ENCODE peak calls at places on chromosomes 1 and 21, in four cellular contexts. One of them, this sample, is unnamed. For H3K36me3, the result is how much of the 10 kb centered on the place peaks cover.

GRCh38 chr1:184802739-184803492 is 48.3 kb upstream of the EDEM3 start:
- DNase-seq in BE2C: no peak
- DNase-seq in endothelial cell of umbilical vein: no peak
- DNase-seq in endodermal cell: no peak
- DNase-seq in this sample: no peak

GRCh38 chr21:34593423-34593822 is 21.5 kb downstream of the RCAN1 start:
- DNase-seq in BE2C: no peak
- DNase-seq in endodermal cell: peak
- DNase-seq in endothelial cell of umbilical vein: no peak
- DNase-seq in this sample: no peak

GRCh38 chr1:181083842-181084605 is 4.5 kb upstream of the IER5 start:
- DNase-seq in endodermal cell: peak
- DNase-seq in endothelial cell of umbilical vein: peak
- DNase-seq in BE2C: peak
- DNase-seq in this sample: no peak

GRCh38 chr1:109826930-109827349 is 63.2 kb upstream of the EPS8L3 start:
- DNase-seq in endodermal cell: peak
- DNase-seq in BE2C: no peak
- DNase-seq in endothelial cell of umbilical vein: no peak
- DNase-seq in this sample: peak

GRCh38 chr1:199948587-199949280 is 78.8 kb upstream of the NR5A2 start:
- DNase-seq in BE2C: no peak
- DNase-seq in endothelial cell of umbilical vein: peak
- DNase-seq in endodermal cell: no peak
- DNase-seq in this sample: no peak

GRCh38 chr1:81851217-81851616 is 50.5 kb downstream of the ADGRL2 start:
- DNase-seq in BE2C: no peak
- DNase-seq in endothelial cell of umbilical vein: no peak
- DNase-seq in endodermal cell: no peak
- DNase-seq in this sample: no peak

GRCh38 chr1:203680765-203681164 is 54.1 kb downstream of the ATP2B4 start:
- DNase-seq in endothelial cell of umbilical vein: no peak
- DNase-seq in BE2C: no peak
- DNase-seq in endodermal cell: no peak
- DNase-seq in this sample: no peak

GRCh38 chr1:147414505-147415163 is 126.7 kb upstream of the BCL9 start:
- DNase-seq in BE2C: no peak
- DNase-seq in endothelial cell of umbilical vein: no peak
- DNase-seq in endodermal cell: no peak
- DNase-seq in this sample: no peak

GRCh38 chr1:21622466-21623315 is 46.5 kb downstream of the RAP1GAP start:
- DNase-seq in BE2C: peak
- DNase-seq in endodermal cell: peak
- DNase-seq in endothelial cell of umbilical vein: no peak
- DNase-seq in this sample: no peak

GRCh38 chr1:185972096-185972875 is 238.1 kb downstream of the HMCN1 start:
- DNase-seq in BE2C: no peak
- DNase-seq in endothelial cell of umbilical vein: no peak
- DNase-seq in endodermal cell: no peak
- DNase-seq in this sample: no peak

GRCh38 chr1:229024528-229025119 is 246.3 kb upstream of the RAB4A start:
- DNase-seq in endothelial cell of umbilical vein: peak
- DNase-seq in endodermal cell: peak
- DNase-seq in BE2C: peak
- DNase-seq in this sample: peak

GRCh38 chr21:31260790-31261189 is 83.3 kb downstream of the TIAM1 start:
- DNase-seq in BE2C: no peak
- DNase-seq in endothelial cell of umbilical vein: no peak
- DNase-seq in endodermal cell: no peak
- DNase-seq in this sample: no peak

GRCh38 chr1:162716123-162716522 is 74.4 kb upstream of the HSD17B7 start:
- DNase-seq in endodermal cell: no peak
- DNase-seq in BE2C: no peak
- DNase-seq in endothelial cell of umbilical vein: peak
- DNase-seq in this sample: no peak

GRCh38 chr1:84353665-84354064 is 44.6 kb upstream of the DNASE2B start:
- DNase-seq in endodermal cell: no peak
- DNase-seq in BE2C: peak
- DNase-seq in endothelial cell of umbilical vein: no peak
- DNase-seq in this sample: no peak

GRCh38 chr1:47618830-47619229 is 181.0 kb downstream of the FOXD2 start:
- DNase-seq in BE2C: no peak
- DNase-seq in endodermal cell: peak
- DNase-seq in endothelial cell of umbilical vein: no peak
- DNase-seq in this sample: no peak

GRCh38 chr1:21021311-21021710 is 155.4 kb downstream of the EIF4G3 start:
- DNase-seq in endodermal cell: no peak
- DNase-seq in BE2C: no peak
- DNase-seq in endothelial cell of umbilical vein: no peak
- DNase-seq in this sample: no peak

GRCh38 chr1:37890378-37891014 is 31.1 kb upstream of the MTF1 start:
- DNase-seq in BE2C: no peak
- DNase-seq in endothelial cell of umbilical vein: peak
- DNase-seq in endodermal cell: no peak
- DNase-seq in this sample: no peak

GRCh38 chr1:208219098-208219658 is 25.0 kb downstream of the PLXNA2 start:
- DNase-seq in endothelial cell of umbilical vein: no peak
- DNase-seq in BE2C: no peak
- DNase-seq in endodermal cell: no peak
- DNase-seq in this sample: no peak

GRCh38 chr1:206508956-206509355 is 1.6 kb downstream of the RASSF5 start:
- DNase-seq in BE2C: no peak
- DNase-seq in endodermal cell: no peak
- DNase-seq in endothelial cell of umbilical vein: no peak
- DNase-seq in this sample: no peak

GRCh38 chr1:200118779-200119505 is 91.4 kb downstream of the NR5A2 start:
- DNase-seq in BE2C: no peak
- DNase-seq in endothelial cell of umbilical vein: no peak
- DNase-seq in endodermal cell: no peak
- DNase-seq in this sample: no peak

GRCh38 chr1:85259118-85259865 is at the start of gene C1orf52:
- DNase-seq in endodermal cell: peak
- DNase-seq in BE2C: peak
- DNase-seq in endothelial cell of umbilical vein: peak
- DNase-seq in this sample: peak

GRCh38 chr21:41242238-41242829 is 74.3 kb upstream of the FAM3B start:
- DNase-seq in BE2C: no peak
- DNase-seq in endodermal cell: peak
- DNase-seq in endothelial cell of umbilical vein: no peak
- DNase-seq in this sample: no peak

GRCh38 chr1:43147625-43148319 is 24.3 kb downstream of the EBNA1BP2 start:
- DNase-seq in endodermal cell: peak
- DNase-seq in BE2C: peak
- DNase-seq in endothelial cell of umbilical vein: peak
- DNase-seq in this sample: no peak

GRCh38 chr1:94935476-94935875 is 8.6 kb upstream of the CNN3 start:
- DNase-seq in endothelial cell of umbilical vein: peak
- DNase-seq in endodermal cell: no peak
- DNase-seq in BE2C: no peak
- DNase-seq in this sample: no peak
- TF ChIP-seq CTCF in endothelial cell of umbilical vein: no peak
- TF ChIP-seq CTCF in endodermal cell: no peak
- TF ChIP-seq CTCF in BE2C: no peak
- TF ChIP-seq CTCF in this sample: no peak

DNA sequence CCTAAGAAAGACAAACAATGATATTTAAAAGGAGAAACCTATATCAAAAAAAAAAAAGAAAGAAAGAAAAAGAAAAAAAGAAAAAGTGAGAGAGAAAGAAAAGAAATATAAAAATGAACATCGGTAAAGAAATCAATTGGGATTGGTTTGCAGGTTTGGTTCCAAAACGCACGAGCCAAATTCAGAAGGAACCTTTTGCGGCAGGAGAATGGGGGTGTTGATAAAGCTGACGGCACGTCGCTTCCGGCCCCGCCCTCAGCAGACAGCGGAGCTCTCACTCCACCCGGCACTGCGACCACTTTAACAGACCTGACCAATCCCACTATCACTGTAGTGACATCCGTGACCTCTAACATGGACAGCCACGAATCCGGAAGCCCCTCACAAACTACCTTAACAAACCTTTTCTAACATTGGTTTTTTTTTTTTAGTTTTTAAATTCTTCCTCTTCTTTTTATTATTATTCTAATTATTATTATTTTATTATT is 11.7 kb downstream of the LHX9 start:
- DNase-seq in endothelial cell of umbilical vein: no peak
- DNase-seq in BE2C: no peak
- DNase-seq in endodermal cell: peak
- DNase-seq in this sample: no peak
- H3K4me3 ChIP-seq in endothelial cell of umbilical vein: peak
- H3K4me3 ChIP-seq in BE2C: no peak
- H3K4me3 ChIP-seq in endodermal cell: peak
- H3K4me3 ChIP-seq in this sample: no peak

DNA sequence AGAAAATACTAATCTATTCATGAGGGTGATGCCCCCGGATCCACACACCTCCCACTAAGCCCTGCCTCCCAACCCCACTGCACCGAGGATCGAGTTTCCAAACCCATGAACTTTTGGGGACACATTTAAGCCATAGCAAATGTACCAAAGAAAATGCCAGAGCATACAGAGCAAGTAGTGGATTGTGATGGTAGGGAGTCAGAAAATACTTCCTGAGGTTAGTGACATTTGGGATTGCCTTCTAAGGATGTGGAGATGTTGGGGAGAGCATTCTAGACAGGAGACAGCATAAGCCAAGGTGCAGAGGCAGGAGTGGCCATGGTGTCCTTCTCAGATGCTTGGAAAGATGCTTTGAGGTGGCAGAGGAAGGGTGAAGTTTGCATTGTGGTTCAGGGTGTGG is 32.2 kb downstream of the ANGEL2 start:
- DNase-seq in endothelial cell of umbilical vein: no peak
- DNase-seq in endodermal cell: no peak
- DNase-seq in BE2C: no peak
- DNase-seq in this sample: no peak
- H3K36me3 ChIP-seq in endothelial cell of umbilical vein: under half
- H3K36me3 ChIP-seq in endodermal cell: under half
- H3K36me3 ChIP-seq in BE2C: under half
- H3K36me3 ChIP-seq in this sample: under half

GRCh38 chr1:234781241-234782056 is 171.5 kb upstream of the IRF2BP2 start:
- DNase-seq in endothelial cell of umbilical vein: peak
- DNase-seq in endodermal cell: no peak
- DNase-seq in BE2C: no peak
- DNase-seq in this sample: peak
- TF ChIP-seq CTCF in endothelial cell of umbilical vein: no peak
- TF ChIP-seq CTCF in endodermal cell: peak
- TF ChIP-seq CTCF in BE2C: no peak
- TF ChIP-seq CTCF in this sample: no peak

GRCh38 chr1:41800237-41800902 is 118.4 kb downstream of the HIVEP3 start:
- DNase-seq in endodermal cell: no peak
- DNase-seq in BE2C: no peak
- DNase-seq in endothelial cell of umbilical vein: no peak
- DNase-seq in this sample: no peak
- H3K4me3 ChIP-seq in endodermal cell: no peak
- H3K4me3 ChIP-seq in BE2C: no peak
- H3K4me3 ChIP-seq in endothelial cell of umbilical vein: no peak
- H3K4me3 ChIP-seq in this sample: no peak

GRCh38 chr1:53272349-53272748 is 34.0 kb upstream of the MAGOH start:
- DNase-seq in BE2C: no peak
- DNase-seq in endodermal cell: no peak
- DNase-seq in endothelial cell of umbilical vein: no peak
- DNase-seq in this sample: no peak
- H3K36me3 ChIP-seq in BE2C: under half
- H3K36me3 ChIP-seq in endodermal cell: under half
- H3K36me3 ChIP-seq in endothelial cell of umbilical vein: under half
- H3K36me3 ChIP-seq in this sample: under half

GRCh38 chr1:187266051-187266450 is 437.3 kb downstream of the PLA2G4A start:
- DNase-seq in BE2C: no peak
- DNase-seq in endodermal cell: no peak
- DNase-seq in endothelial cell of umbilical vein: no peak
- DNase-seq in this sample: no peak

GRCh38 chr1:187264995-187265602 is 436.4 kb downstream of the PLA2G4A start:
- DNase-seq in BE2C: peak
- DNase-seq in endodermal cell: peak
- DNase-seq in endothelial cell of umbilical vein: peak
- DNase-seq in this sample: no peak

GRCh38 chr1:187257476-187257875 is 428.7 kb downstream of the PLA2G4A start:
- DNase-seq in BE2C: no peak
- DNase-seq in endothelial cell of umbilical vein: no peak
- DNase-seq in endodermal cell: no peak
- DNase-seq in this sample: no peak

GRCh38 chr1:187262731-187263130 is 434.0 kb downstream of the PLA2G4A start:
- DNase-seq in BE2C: no peak
- DNase-seq in endothelial cell of umbilical vein: no peak
- DNase-seq in endodermal cell: no peak
- DNase-seq in this sample: no peak

DNA sequence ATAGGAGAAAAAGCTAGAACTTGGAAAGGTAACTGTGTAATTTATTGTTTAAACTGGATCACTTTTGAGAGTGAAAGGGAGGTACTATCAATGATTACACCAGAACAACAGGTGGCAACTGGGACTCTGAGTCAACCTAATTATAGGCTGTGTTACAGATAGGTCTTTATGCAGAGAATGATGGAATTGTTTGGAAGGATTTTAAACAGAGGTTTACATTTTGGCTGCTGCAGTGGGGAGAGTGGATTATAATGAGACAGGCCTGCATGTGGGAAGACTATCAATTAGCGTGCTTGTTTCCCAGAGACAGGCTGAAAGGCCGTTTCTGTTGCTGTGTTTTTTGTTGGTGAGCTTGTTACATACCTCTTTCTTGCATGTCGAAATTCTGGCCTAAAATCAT is 432.9 kb downstream of the PLA2G4A start:
- DNase-seq in BE2C: peak
- DNase-seq in endothelial cell of umbilical vein: no peak
- DNase-seq in endodermal cell: no peak
- DNase-seq in this sample: no peak
- TF ChIP-seq CTCF in BE2C: no peak
- TF ChIP-seq CTCF in endothelial cell of umbilical vein: no peak
- TF ChIP-seq CTCF in endodermal cell: no peak
- TF ChIP-seq CTCF in this sample: no peak

DNA sequence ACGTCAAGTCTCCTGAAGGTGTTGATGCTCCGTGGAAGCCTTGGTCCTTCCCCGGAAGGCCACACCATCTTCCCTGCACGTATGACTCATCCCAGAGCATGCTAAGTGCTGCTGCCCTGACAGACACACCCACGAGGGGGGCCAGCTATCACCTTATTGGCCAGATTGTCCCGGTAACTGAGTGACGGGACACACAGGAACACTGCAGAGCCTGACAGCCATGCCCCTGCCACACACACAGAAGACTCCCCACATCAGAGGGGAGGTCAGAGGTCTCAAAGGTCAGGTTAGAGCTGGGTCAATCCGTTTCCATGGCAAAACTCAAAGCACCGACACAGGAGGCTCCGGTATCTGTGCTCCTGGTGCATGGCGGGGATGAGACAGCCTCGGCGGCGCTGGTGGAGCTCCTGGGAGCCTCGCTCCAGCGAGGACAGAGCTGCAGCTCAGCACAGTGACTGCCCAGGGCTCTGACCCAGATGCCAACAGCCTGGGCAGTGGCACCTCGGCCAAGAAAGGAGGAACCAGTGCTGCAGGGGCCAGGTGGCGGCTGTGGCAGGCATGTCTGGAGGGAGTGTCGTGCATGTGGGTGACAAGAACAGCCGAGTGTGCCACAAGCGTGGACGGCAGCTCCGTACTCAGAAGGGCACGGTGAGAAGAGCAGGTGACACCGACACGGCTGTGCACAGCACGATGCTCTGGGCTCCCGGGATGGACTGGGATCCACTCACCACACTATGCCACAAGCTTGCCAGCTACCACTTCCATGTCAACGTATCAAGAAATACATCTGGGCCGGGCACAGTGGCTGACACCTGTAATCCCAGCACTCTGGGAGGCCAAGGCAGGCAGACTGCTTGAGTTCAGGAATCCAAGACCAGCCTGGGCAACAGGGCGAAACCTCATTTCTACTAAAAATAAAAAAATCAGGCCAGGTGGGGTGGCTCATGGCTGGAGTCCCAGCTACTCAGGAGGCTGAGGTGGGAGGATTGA is 14.8 kb upstream of the TMEM240 start:
- DNase-seq in endothelial cell of umbilical vein: peak
- DNase-seq in BE2C: peak
- DNase-seq in endodermal cell: peak
- DNase-seq in this sample: no peak
- H3K4me3 ChIP-seq in endothelial cell of umbilical vein: no peak
- H3K4me3 ChIP-seq in BE2C: peak
- H3K4me3 ChIP-seq in endodermal cell: no peak
- H3K4me3 ChIP-seq in this sample: no peak